ENCODE peak calls at places on chromosomes 5 and 9, in eight cellular contexts. One of them, this sample, is unnamed.

GRCh38 chr9:34578241-34579096 is 11.1 kb downstream of the CNTFR start:
- DNase-seq in hepatocyte: peak
- DNase-seq in AG10803: peak
- DNase-seq in cardiac fibroblast: peak
- DNase-seq in type B pancreatic cell: no peak
- DNase-seq in bronchial epithelial cell: peak
- DNase-seq in DND-41: no peak
- DNase-seq in brain microvascular endothelial cell: peak
- DNase-seq in this sample: no peak

GRCh38 chr9:8095531-8096223 is 296.1 kb upstream of the DMAC1 start:
- DNase-seq in bronchial epithelial cell: no peak
- DNase-seq in cardiac fibroblast: no peak
- DNase-seq in hepatocyte: no peak
- DNase-seq in brain microvascular endothelial cell: no peak
- DNase-seq in DND-41: no peak
- DNase-seq in type B pancreatic cell: no peak
- DNase-seq in AG10803: no peak
- DNase-seq in this sample: no peak

GRCh38 chr9:107131108-107131799 is 151.8 kb upstream of the RAD23B start:
- DNase-seq in brain microvascular endothelial cell: no peak
- DNase-seq in DND-41: no peak
- DNase-seq in hepatocyte: peak
- DNase-seq in bronchial epithelial cell: peak
- DNase-seq in type B pancreatic cell: no peak
- DNase-seq in AG10803: no peak
- DNase-seq in cardiac fibroblast: no peak
- DNase-seq in this sample: peak

GRCh38 chr5:78509884-78510769 is 138.4 kb downstream of the LHFPL2 start:
- DNase-seq in DND-41: peak
- DNase-seq in bronchial epithelial cell: no peak
- DNase-seq in type B pancreatic cell: no peak
- DNase-seq in hepatocyte: peak
- DNase-seq in cardiac fibroblast: no peak
- DNase-seq in brain microvascular endothelial cell: no peak
- DNase-seq in AG10803: no peak
- DNase-seq in this sample: no peak

GRCh38 chr5:142118421-142118686 is 9.8 kb downstream of the NDFIP1 start:
- DNase-seq in bronchial epithelial cell: no peak
- DNase-seq in cardiac fibroblast: no peak
- DNase-seq in DND-41: no peak
- DNase-seq in AG10803: no peak
- DNase-seq in brain microvascular endothelial cell: no peak
- DNase-seq in type B pancreatic cell: no peak
- DNase-seq in hepatocyte: no peak
- DNase-seq in this sample: no peak

GRCh38 chr5:141838326-141839014 is 39.7 kb downstream of the PCDH1 start:
- DNase-seq in DND-41: no peak
- DNase-seq in AG10803: no peak
- DNase-seq in cardiac fibroblast: no peak
- DNase-seq in type B pancreatic cell: no peak
- DNase-seq in brain microvascular endothelial cell: no peak
- DNase-seq in bronchial epithelial cell: no peak
- DNase-seq in hepatocyte: no peak
- DNase-seq in this sample: no peak

GRCh38 chr9:119273325-119273904 is 95.8 kb downstream of the BRINP1 start:
- DNase-seq in hepatocyte: no peak
- DNase-seq in AG10803: no peak
- DNase-seq in bronchial epithelial cell: peak
- DNase-seq in type B pancreatic cell: no peak
- DNase-seq in brain microvascular endothelial cell: no peak
- DNase-seq in cardiac fibroblast: no peak
- DNase-seq in DND-41: no peak
- DNase-seq in this sample: no peak

GRCh38 chr5:53679261-53679660 is 118.8 kb downstream of the NDUFS4 start:
- DNase-seq in type B pancreatic cell: no peak
- DNase-seq in brain microvascular endothelial cell: peak
- DNase-seq in AG10803: peak
- DNase-seq in cardiac fibroblast: peak
- DNase-seq in bronchial epithelial cell: peak
- DNase-seq in hepatocyte: no peak
- DNase-seq in DND-41: no peak
- DNase-seq in this sample: no peak

GRCh38 chr5:93794954-93795353 is 53.6 kb upstream of the POU5F2 start:
- DNase-seq in type B pancreatic cell: no peak
- DNase-seq in brain microvascular endothelial cell: no peak
- DNase-seq in bronchial epithelial cell: peak
- DNase-seq in DND-41: no peak
- DNase-seq in cardiac fibroblast: no peak
- DNase-seq in AG10803: no peak
- DNase-seq in hepatocyte: peak
- DNase-seq in this sample: no peak

GRCh38 chr5:130222638-130223037 is 318.4 kb downstream of the CHSY3 start:
- DNase-seq in bronchial epithelial cell: peak
- DNase-seq in hepatocyte: no peak
- DNase-seq in type B pancreatic cell: no peak
- DNase-seq in DND-41: no peak
- DNase-seq in cardiac fibroblast: peak
- DNase-seq in AG10803: peak
- DNase-seq in brain microvascular endothelial cell: peak
- DNase-seq in this sample: no peak

GRCh38 chr9:125612616-125613015 is 94.4 kb downstream of the MAPKAP1 start:
- DNase-seq in brain microvascular endothelial cell: no peak
- DNase-seq in DND-41: no peak
- DNase-seq in type B pancreatic cell: no peak
- DNase-seq in AG10803: no peak
- DNase-seq in cardiac fibroblast: no peak
- DNase-seq in hepatocyte: no peak
- DNase-seq in bronchial epithelial cell: no peak
- DNase-seq in this sample: no peak

GRCh38 chr5:31886206-31886605 is 247.3 kb downstream of the PDZD2 start:
- DNase-seq in AG10803: no peak
- DNase-seq in type B pancreatic cell: no peak
- DNase-seq in brain microvascular endothelial cell: no peak
- DNase-seq in hepatocyte: no peak
- DNase-seq in DND-41: no peak
- DNase-seq in cardiac fibroblast: no peak
- DNase-seq in bronchial epithelial cell: no peak
- DNase-seq in this sample: no peak

GRCh38 chr5:164433471-164433870 is 928.1 kb downstream of the MAT2B start:
- DNase-seq in type B pancreatic cell: no peak
- DNase-seq in brain microvascular endothelial cell: no peak
- DNase-seq in cardiac fibroblast: peak
- DNase-seq in DND-41: no peak
- DNase-seq in bronchial epithelial cell: no peak
- DNase-seq in hepatocyte: no peak
- DNase-seq in AG10803: no peak
- DNase-seq in this sample: no peak

GRCh38 chr9:133496901-133497411 is 18.1 kb upstream of the SLC2A6 start:
- DNase-seq in hepatocyte: no peak
- DNase-seq in AG10803: no peak
- DNase-seq in DND-41: no peak
- DNase-seq in bronchial epithelial cell: no peak
- DNase-seq in brain microvascular endothelial cell: no peak
- DNase-seq in cardiac fibroblast: no peak
- DNase-seq in type B pancreatic cell: no peak
- DNase-seq in this sample: no peak

GRCh38 chr5:56440871-56441740 is 208.0 kb upstream of the ANKRD55 start:
- DNase-seq in hepatocyte: peak
- DNase-seq in brain microvascular endothelial cell: peak
- DNase-seq in AG10803: peak
- DNase-seq in type B pancreatic cell: no peak
- DNase-seq in cardiac fibroblast: peak
- DNase-seq in DND-41: no peak
- DNase-seq in bronchial epithelial cell: peak
- DNase-seq in this sample: no peak

GRCh38 chr9:30997291-30997690 is 1387.2 kb upstream of the ACO1 start:
- DNase-seq in cardiac fibroblast: no peak
- DNase-seq in brain microvascular endothelial cell: no peak
- DNase-seq in DND-41: no peak
- DNase-seq in bronchial epithelial cell: no peak
- DNase-seq in hepatocyte: no peak
- DNase-seq in AG10803: no peak
- DNase-seq in type B pancreatic cell: no peak
- DNase-seq in this sample: no peak

GRCh38 chr5:177309351-177310191 is 2.1 kb downstream of the MXD3 start:
- DNase-seq in AG10803: peak
- DNase-seq in hepatocyte: peak
- DNase-seq in cardiac fibroblast: peak
- DNase-seq in type B pancreatic cell: no peak
- DNase-seq in brain microvascular endothelial cell: peak
- DNase-seq in bronchial epithelial cell: peak
- DNase-seq in DND-41: peak
- DNase-seq in this sample: peak

GRCh38 chr5:76294573-76294972 is 108.5 kb upstream of the IQGAP2 start:
- DNase-seq in bronchial epithelial cell: no peak
- DNase-seq in cardiac fibroblast: no peak
- DNase-seq in AG10803: no peak
- DNase-seq in brain microvascular endothelial cell: peak
- DNase-seq in hepatocyte: no peak
- DNase-seq in type B pancreatic cell: no peak
- DNase-seq in DND-41: no peak
- DNase-seq in this sample: no peak

GRCh38 chr5:63854076-63854475 is 108.2 kb downstream of the HTR1A start:
- DNase-seq in brain microvascular endothelial cell: no peak
- DNase-seq in hepatocyte: no peak
- DNase-seq in type B pancreatic cell: no peak
- DNase-seq in cardiac fibroblast: no peak
- DNase-seq in bronchial epithelial cell: peak
- DNase-seq in DND-41: no peak
- DNase-seq in AG10803: no peak
- DNase-seq in this sample: no peak

DNA sequence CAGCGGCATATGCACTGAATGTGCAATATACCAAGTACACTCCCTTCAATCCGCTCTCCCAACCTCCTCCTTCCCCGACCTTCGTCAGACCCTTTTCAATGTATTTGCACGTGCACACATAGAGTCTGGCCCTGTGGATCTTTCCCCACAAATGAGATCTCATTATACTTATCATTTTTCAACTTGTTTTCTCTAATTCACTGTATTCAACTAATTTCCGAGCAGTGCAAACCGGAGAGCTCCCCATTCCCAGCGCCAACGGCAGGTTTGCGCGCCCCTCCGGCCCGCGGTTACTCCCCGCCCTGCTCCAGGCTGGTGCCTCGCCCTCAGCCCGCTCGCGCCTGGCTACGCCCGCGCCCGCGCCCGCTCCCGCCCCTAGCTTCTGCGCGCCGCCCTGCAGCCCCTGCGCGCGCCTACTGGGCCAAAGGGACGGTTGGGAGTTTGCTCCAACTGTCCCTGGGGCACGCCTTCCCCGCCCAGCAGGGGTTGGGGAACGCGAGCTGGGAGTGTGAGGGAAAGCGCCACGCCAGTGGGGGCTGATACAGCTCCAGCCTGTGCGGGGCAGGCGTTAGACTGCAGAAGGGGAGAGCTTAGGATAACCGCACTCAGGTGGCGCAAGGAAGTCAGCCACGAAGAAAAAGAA is 3.3 kb upstream of the CDC20B start:
- DNase-seq in DND-41: no peak
- DNase-seq in bronchial epithelial cell: peak
- DNase-seq in AG10803: no peak
- DNase-seq in type B pancreatic cell: no peak
- DNase-seq in cardiac fibroblast: no peak
- DNase-seq in brain microvascular endothelial cell: no peak
- DNase-seq in hepatocyte: peak
- DNase-seq in this sample: peak
- TF ChIP-seq CTCF in DND-41: no peak
- TF ChIP-seq CTCF in bronchial epithelial cell: peak
- TF ChIP-seq CTCF in AG10803: no peak
- TF ChIP-seq CTCF in type B pancreatic cell: peak
- TF ChIP-seq CTCF in cardiac fibroblast: peak
- TF ChIP-seq CTCF in brain microvascular endothelial cell: no peak
- TF ChIP-seq CTCF in hepatocyte: peak
- TF ChIP-seq CTCF in this sample: no peak

GRCh38 chr5:114097570-114097969 is 264.3 kb upstream of the KCNN2 start:
- DNase-seq in hepatocyte: no peak
- DNase-seq in type B pancreatic cell: no peak
- DNase-seq in bronchial epithelial cell: no peak
- DNase-seq in AG10803: no peak
- DNase-seq in cardiac fibroblast: no peak
- DNase-seq in DND-41: no peak
- DNase-seq in brain microvascular endothelial cell: no peak
- DNase-seq in this sample: no peak
- TF ChIP-seq CTCF in hepatocyte: no peak
- TF ChIP-seq CTCF in type B pancreatic cell: no peak
- TF ChIP-seq CTCF in bronchial epithelial cell: no peak
- TF ChIP-seq CTCF in AG10803: no peak
- TF ChIP-seq CTCF in cardiac fibroblast: no peak
- TF ChIP-seq CTCF in DND-41: no peak
- TF ChIP-seq CTCF in brain microvascular endothelial cell: no peak
- TF ChIP-seq CTCF in this sample: peak

DNA sequence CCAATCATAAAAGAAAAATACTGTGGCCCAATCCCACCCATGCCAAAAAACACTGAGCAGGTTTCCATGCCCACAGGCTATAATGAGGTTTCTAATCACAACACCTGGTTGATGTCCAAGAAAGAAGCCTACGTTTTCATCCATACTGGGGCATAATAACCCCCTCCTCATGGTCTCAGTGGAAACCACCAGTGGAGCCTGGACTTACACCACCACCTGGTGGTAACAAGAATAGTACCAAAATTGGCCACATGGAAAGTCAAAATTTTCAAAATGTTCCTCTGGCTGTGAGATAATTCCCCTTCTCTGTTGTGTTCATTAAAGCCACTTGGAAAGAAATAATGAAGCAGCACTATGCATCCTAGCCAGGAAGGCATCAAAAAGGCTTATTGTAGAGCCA is 687.3 kb upstream of the ST8SIA4 start:
- DNase-seq in bronchial epithelial cell: peak
- DNase-seq in AG10803: no peak
- DNase-seq in brain microvascular endothelial cell: no peak
- DNase-seq in DND-41: peak
- DNase-seq in cardiac fibroblast: no peak
- DNase-seq in type B pancreatic cell: no peak
- DNase-seq in hepatocyte: no peak
- DNase-seq in this sample: no peak
- TF ChIP-seq CTCF in bronchial epithelial cell: peak
- TF ChIP-seq CTCF in AG10803: peak
- TF ChIP-seq CTCF in brain microvascular endothelial cell: peak
- TF ChIP-seq CTCF in DND-41: peak
- TF ChIP-seq CTCF in cardiac fibroblast: no peak
- TF ChIP-seq CTCF in type B pancreatic cell: peak
- TF ChIP-seq CTCF in hepatocyte: peak
- TF ChIP-seq CTCF in this sample: peak

DNA sequence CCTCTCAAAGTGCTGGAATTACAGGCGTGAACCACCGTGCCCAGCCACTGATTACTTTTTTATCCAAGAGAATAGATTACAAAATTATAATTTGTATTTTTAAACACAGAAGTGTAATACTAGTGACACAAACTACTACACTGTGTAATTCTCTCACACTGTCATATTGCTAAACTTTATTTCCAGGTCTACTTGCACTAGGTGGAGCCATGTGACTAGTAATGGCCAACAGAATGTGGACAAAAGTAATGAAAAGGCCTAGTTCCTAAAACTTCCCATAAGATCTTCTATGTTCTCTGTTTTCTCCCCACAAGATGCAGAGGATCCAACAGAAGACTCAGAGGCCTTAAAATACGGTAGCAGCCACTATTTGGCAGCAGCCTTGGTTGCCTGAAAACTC is 27.3 kb downstream of the NADK2 start:
- DNase-seq in hepatocyte: no peak
- DNase-seq in brain microvascular endothelial cell: no peak
- DNase-seq in DND-41: no peak
- DNase-seq in bronchial epithelial cell: no peak
- DNase-seq in type B pancreatic cell: no peak
- DNase-seq in cardiac fibroblast: no peak
- DNase-seq in AG10803: no peak
- DNase-seq in this sample: no peak
- TF ChIP-seq CTCF in hepatocyte: peak
- TF ChIP-seq CTCF in brain microvascular endothelial cell: no peak
- TF ChIP-seq CTCF in DND-41: no peak
- TF ChIP-seq CTCF in bronchial epithelial cell: no peak
- TF ChIP-seq CTCF in type B pancreatic cell: peak
- TF ChIP-seq CTCF in cardiac fibroblast: no peak
- TF ChIP-seq CTCF in AG10803: no peak
- TF ChIP-seq CTCF in this sample: no peak